ENCODE peak calls at places on chromosomes 11 and 22, in seven cellular contexts. One of them, this sample, is unnamed. For H3K4me1 and H3K27me3, the result is how much of the 10 kb centered on the place peaks cover.

GRCh38 chr11:8906629-8907028 is 4.4 kb upstream of the AKIP1 start:
- DNase-seq in PC-9: peak
- DNase-seq in neural progenitor cell: no peak
- DNase-seq in BE2C: no peak
- DNase-seq in right lobe of liver: no peak
- DNase-seq in uterus: no peak
- DNase-seq in upper lobe of left lung: no peak
- DNase-seq in this sample: no peak

GRCh38 chr11:8018742-8019631 is 31.9 kb downstream of the EIF3F start:
- DNase-seq in right lobe of liver: peak
- DNase-seq in upper lobe of left lung: peak
- DNase-seq in uterus: peak
- DNase-seq in PC-9: no peak
- DNase-seq in neural progenitor cell: peak
- DNase-seq in BE2C: peak
- DNase-seq in this sample: peak

GRCh38 chr11:48116843-48117242 is 99.8 kb upstream of the OR4B1 start:
- DNase-seq in right lobe of liver: no peak
- DNase-seq in upper lobe of left lung: no peak
- DNase-seq in PC-9: no peak
- DNase-seq in neural progenitor cell: peak
- DNase-seq in uterus: no peak
- DNase-seq in BE2C: no peak
- DNase-seq in this sample: no peak

GRCh38 chr11:110148775-110149744 is 55.9 kb downstream of the ZC3H12C start:
- DNase-seq in BE2C: no peak
- DNase-seq in neural progenitor cell: no peak
- DNase-seq in PC-9: peak
- DNase-seq in right lobe of liver: no peak
- DNase-seq in upper lobe of left lung: no peak
- DNase-seq in uterus: no peak
- DNase-seq in this sample: no peak

GRCh38 chr22:49514211-49514610 is 313.5 kb downstream of the BRD1 start:
- DNase-seq in PC-9: no peak
- DNase-seq in uterus: no peak
- DNase-seq in upper lobe of left lung: no peak
- DNase-seq in right lobe of liver: no peak
- DNase-seq in BE2C: no peak
- DNase-seq in neural progenitor cell: no peak
- DNase-seq in this sample: no peak

GRCh38 chr11:43987384-43988039 is 45.1 kb downstream of the C11orf96 start:
- DNase-seq in BE2C: peak
- DNase-seq in uterus: peak
- DNase-seq in neural progenitor cell: no peak
- DNase-seq in upper lobe of left lung: peak
- DNase-seq in PC-9: no peak
- DNase-seq in right lobe of liver: peak
- DNase-seq in this sample: peak

GRCh38 chr11:13271060-13271693 is 6.4 kb upstream of the BMAL1 start:
- DNase-seq in right lobe of liver: no peak
- DNase-seq in neural progenitor cell: no peak
- DNase-seq in uterus: no peak
- DNase-seq in upper lobe of left lung: no peak
- DNase-seq in BE2C: no peak
- DNase-seq in PC-9: peak
- DNase-seq in this sample: no peak

GRCh38 chr11:124879999-124880611 is 14.9 kb downstream of the ROBO3 start:
- DNase-seq in BE2C: no peak
- DNase-seq in upper lobe of left lung: peak
- DNase-seq in right lobe of liver: peak
- DNase-seq in neural progenitor cell: no peak
- DNase-seq in PC-9: no peak
- DNase-seq in uterus: no peak
- DNase-seq in this sample: peak

GRCh38 chr22:44326549-44326881 is 13.8 kb upstream of the SHISAL1 start:
- DNase-seq in PC-9: no peak
- DNase-seq in neural progenitor cell: no peak
- DNase-seq in upper lobe of left lung: no peak
- DNase-seq in right lobe of liver: no peak
- DNase-seq in uterus: no peak
- DNase-seq in BE2C: no peak
- DNase-seq in this sample: no peak

GRCh38 chr22:32844251-32844650 is 42.7 kb downstream of the TIMP3 start:
- DNase-seq in uterus: no peak
- DNase-seq in PC-9: no peak
- DNase-seq in upper lobe of left lung: no peak
- DNase-seq in BE2C: no peak
- DNase-seq in right lobe of liver: no peak
- DNase-seq in neural progenitor cell: no peak
- DNase-seq in this sample: no peak

GRCh38 chr22:43743131-43743530 is 69.0 kb downstream of the EFCAB6 start:
- DNase-seq in PC-9: no peak
- DNase-seq in upper lobe of left lung: no peak
- DNase-seq in right lobe of liver: no peak
- DNase-seq in BE2C: peak
- DNase-seq in uterus: no peak
- DNase-seq in neural progenitor cell: peak
- DNase-seq in this sample: no peak

GRCh38 chr11:2435288-2436012 is 8.9 kb downstream of the TRPM5 start:
- DNase-seq in neural progenitor cell: no peak
- DNase-seq in PC-9: no peak
- DNase-seq in right lobe of liver: peak
- DNase-seq in upper lobe of left lung: no peak
- DNase-seq in uterus: no peak
- DNase-seq in BE2C: no peak
- DNase-seq in this sample: no peak

GRCh38 chr11:123434262-123434661 is 4.2 kb downstream of the GRAMD1B start:
- DNase-seq in right lobe of liver: no peak
- DNase-seq in uterus: no peak
- DNase-seq in BE2C: peak
- DNase-seq in upper lobe of left lung: no peak
- DNase-seq in PC-9: no peak
- DNase-seq in neural progenitor cell: peak
- DNase-seq in this sample: no peak

GRCh38 chr11:80239217-80239616 is 798.4 kb upstream of the TENM4 start:
- DNase-seq in right lobe of liver: no peak
- DNase-seq in BE2C: no peak
- DNase-seq in uterus: no peak
- DNase-seq in neural progenitor cell: no peak
- DNase-seq in upper lobe of left lung: no peak
- DNase-seq in PC-9: no peak
- DNase-seq in this sample: no peak

GRCh38 chr22:50105529-50106100 is 15.8 kb downstream of the MOV10L1 start:
- DNase-seq in PC-9: no peak
- DNase-seq in neural progenitor cell: no peak
- DNase-seq in uterus: no peak
- DNase-seq in right lobe of liver: no peak
- DNase-seq in upper lobe of left lung: no peak
- DNase-seq in BE2C: no peak
- DNase-seq in this sample: no peak

GRCh38 chr22:30251661-30252226 is 5.2 kb upstream of the LIF start:
- DNase-seq in BE2C: peak
- DNase-seq in neural progenitor cell: no peak
- DNase-seq in upper lobe of left lung: no peak
- DNase-seq in uterus: no peak
- DNase-seq in right lobe of liver: no peak
- DNase-seq in PC-9: peak
- DNase-seq in this sample: no peak
- H3K4me1 ChIP-seq in BE2C: under half
- H3K4me1 ChIP-seq in neural progenitor cell: under half
- H3K4me1 ChIP-seq in upper lobe of left lung: under half
- H3K4me1 ChIP-seq in uterus: under half
- H3K4me1 ChIP-seq in right lobe of liver: under half
- H3K4me1 ChIP-seq in PC-9: half or more
- H3K4me1 ChIP-seq in this sample: under half

DNA sequence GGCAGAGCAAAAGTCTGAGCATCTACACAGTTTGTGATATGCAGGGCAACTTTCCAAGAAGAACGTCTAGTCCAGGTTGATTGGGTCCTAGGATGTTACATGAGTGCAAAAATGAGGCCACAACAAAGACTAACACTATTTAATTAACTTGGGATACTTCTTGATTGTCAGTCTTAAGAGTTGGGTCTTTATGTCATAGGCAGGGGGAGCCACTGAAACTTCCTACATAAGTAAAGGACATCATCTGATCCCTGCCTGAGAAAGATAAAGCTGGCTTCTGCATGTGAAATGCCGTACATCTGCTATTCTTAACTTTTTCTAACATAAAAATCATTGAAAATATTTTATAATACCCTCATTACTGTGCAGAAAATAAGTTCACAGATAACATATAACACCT is 525.5 kb downstream of the NTM start:
- DNase-seq in upper lobe of left lung: no peak
- DNase-seq in PC-9: no peak
- DNase-seq in right lobe of liver: no peak
- DNase-seq in neural progenitor cell: no peak
- DNase-seq in BE2C: no peak
- DNase-seq in uterus: no peak
- DNase-seq in this sample: no peak
- TF ChIP-seq CTCF in upper lobe of left lung: no peak
- TF ChIP-seq CTCF in PC-9: no peak
- TF ChIP-seq CTCF in right lobe of liver: no peak
- TF ChIP-seq CTCF in neural progenitor cell: no peak
- TF ChIP-seq CTCF in BE2C: no peak
- TF ChIP-seq CTCF in uterus: no peak
- TF ChIP-seq CTCF in this sample: no peak

GRCh38 chr11:120017582-120017981 is 120.3 kb downstream of the TRIM29 start:
- DNase-seq in neural progenitor cell: no peak
- DNase-seq in PC-9: no peak
- DNase-seq in upper lobe of left lung: no peak
- DNase-seq in right lobe of liver: no peak
- DNase-seq in BE2C: no peak
- DNase-seq in uterus: no peak
- DNase-seq in this sample: no peak
- H3K27me3 ChIP-seq in neural progenitor cell: under half
- H3K27me3 ChIP-seq in PC-9: half or more
- H3K27me3 ChIP-seq in upper lobe of left lung: under half
- H3K27me3 ChIP-seq in right lobe of liver: under half
- H3K27me3 ChIP-seq in BE2C: under half
- H3K27me3 ChIP-seq in uterus: under half
- H3K27me3 ChIP-seq in this sample: under half

GRCh38 chr11:64094463-64095223 is 58.9 kb downstream of the FLRT1 start:
- DNase-seq in right lobe of liver: no peak
- DNase-seq in neural progenitor cell: peak
- DNase-seq in upper lobe of left lung: peak
- DNase-seq in BE2C: no peak
- DNase-seq in PC-9: peak
- DNase-seq in uterus: no peak
- DNase-seq in this sample: no peak

GRCh38 chr11:64092761-64093136 is 57.0 kb downstream of the FLRT1 start:
- DNase-seq in right lobe of liver: no peak
- DNase-seq in upper lobe of left lung: no peak
- DNase-seq in PC-9: no peak
- DNase-seq in uterus: no peak
- DNase-seq in neural progenitor cell: peak
- DNase-seq in BE2C: no peak
- DNase-seq in this sample: no peak

GRCh38 chr11:64092119-64092760 is 56.5 kb downstream of the FLRT1 start:
- DNase-seq in uterus: no peak
- DNase-seq in upper lobe of left lung: no peak
- DNase-seq in BE2C: no peak
- DNase-seq in PC-9: no peak
- DNase-seq in right lobe of liver: no peak
- DNase-seq in neural progenitor cell: no peak
- DNase-seq in this sample: no peak

GRCh38 chr11:64095286-64095825 is 59.6 kb downstream of the FLRT1 start:
- DNase-seq in upper lobe of left lung: no peak
- DNase-seq in right lobe of liver: no peak
- DNase-seq in PC-9: no peak
- DNase-seq in uterus: no peak
- DNase-seq in neural progenitor cell: no peak
- DNase-seq in BE2C: no peak
- DNase-seq in this sample: no peak

DNA sequence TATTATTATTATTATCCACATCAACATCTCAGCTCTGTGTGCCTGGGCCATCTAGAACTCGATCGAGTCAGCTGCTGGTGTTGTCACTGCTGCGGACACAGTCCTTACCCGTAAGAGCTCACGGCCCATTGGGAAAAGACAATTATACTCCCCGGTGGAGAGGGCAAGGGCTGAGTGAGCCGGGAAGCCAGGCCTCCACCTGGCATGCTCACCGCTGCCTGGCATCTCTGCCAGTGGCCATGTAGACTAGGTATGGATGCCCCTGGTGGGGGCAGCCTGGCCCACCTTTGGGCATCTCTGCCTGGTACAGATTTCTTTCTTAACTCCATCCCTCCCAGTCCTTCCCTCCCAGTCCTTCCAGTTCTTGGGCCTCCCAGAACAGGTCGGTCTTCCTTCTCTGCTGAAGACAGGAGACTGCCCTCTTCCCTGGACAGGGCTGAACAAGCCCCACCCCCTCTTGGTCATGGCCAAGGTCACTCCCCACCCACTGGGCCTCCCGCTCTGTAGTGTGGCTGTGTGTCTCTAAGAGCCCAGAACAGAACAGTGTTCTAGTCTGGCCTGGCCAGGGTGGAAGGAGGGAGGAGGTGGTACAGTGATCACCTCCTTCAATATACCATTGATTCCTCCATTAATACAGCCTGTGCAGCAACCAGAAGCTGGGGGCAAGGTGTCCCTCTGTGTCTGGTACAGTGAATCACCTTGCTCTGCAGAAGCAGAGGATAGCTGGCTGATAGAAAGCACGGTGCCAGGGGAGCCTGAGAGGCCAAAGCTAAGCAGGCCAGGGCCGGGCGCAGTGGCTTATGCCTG is 57.7 kb downstream of the FLRT1 start:
- DNase-seq in uterus: no peak
- DNase-seq in BE2C: no peak
- DNase-seq in upper lobe of left lung: no peak
- DNase-seq in PC-9: no peak
- DNase-seq in right lobe of liver: no peak
- DNase-seq in neural progenitor cell: no peak
- DNase-seq in this sample: no peak
- H3K4me1 ChIP-seq in uterus: under half
- H3K4me1 ChIP-seq in BE2C: under half
- H3K4me1 ChIP-seq in upper lobe of left lung: under half
- H3K4me1 ChIP-seq in PC-9: half or more
- H3K4me1 ChIP-seq in right lobe of liver: under half
- H3K4me1 ChIP-seq in neural progenitor cell: half or more
- H3K4me1 ChIP-seq in this sample: under half

DNA sequence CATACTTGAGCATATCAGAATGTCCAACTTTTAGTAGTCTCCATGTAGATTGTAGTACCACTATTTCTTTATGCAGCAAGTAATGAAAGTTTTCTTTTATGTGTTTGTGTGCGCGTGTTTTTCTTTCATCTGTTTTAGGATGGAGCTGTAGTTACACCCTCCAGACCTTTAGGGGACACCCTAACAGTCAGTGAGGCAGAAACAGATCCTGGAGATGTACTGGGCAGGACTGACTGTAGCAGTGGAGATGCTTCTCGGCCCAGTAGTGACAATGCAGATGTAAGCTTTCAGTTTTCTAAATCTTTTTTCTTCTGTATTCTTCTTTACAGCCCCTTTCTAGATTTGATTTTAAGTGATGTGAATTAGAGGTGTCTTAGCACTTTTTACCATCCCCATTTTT is 79.9 kb upstream of the GRIK4 start:
- DNase-seq in uterus: no peak
- DNase-seq in right lobe of liver: no peak
- DNase-seq in neural progenitor cell: peak
- DNase-seq in PC-9: no peak
- DNase-seq in upper lobe of left lung: no peak
- DNase-seq in BE2C: no peak
- DNase-seq in this sample: no peak
- TF ChIP-seq CTCF in uterus: peak
- TF ChIP-seq CTCF in right lobe of liver: no peak
- TF ChIP-seq CTCF in neural progenitor cell: peak
- TF ChIP-seq CTCF in PC-9: no peak
- TF ChIP-seq CTCF in upper lobe of left lung: no peak
- TF ChIP-seq CTCF in BE2C: peak
- TF ChIP-seq CTCF in this sample: peak